ENCODE peak calls at places on chromosomes 11 and 22, in eight cellular contexts. One of them, this sample, is unnamed.
A peak's percentile ranks its signal among the peaks of the same experiment; 100 is the strongest.

GRCh38 chr11:57330029-57330428 is 5.3 kb upstream of the TNKS1BP1 start:
- DNase-seq in ovary: no peak
- DNase-seq in AG04449: no peak
- DNase-seq in DND-41: no peak
- DNase-seq in fibroblast of lung: no peak
- DNase-seq in IMR-90: no peak
- DNase-seq in dorsolateral prefrontal cortex: no peak
- DNase-seq in astrocyte: no peak
- DNase-seq in this sample: peak; percentile 7

GRCh38 chr11:119789766-119790407 is 60.9 kb upstream of the NECTIN1 start:
- DNase-seq in ovary: no peak
- DNase-seq in AG04449: no peak
- DNase-seq in DND-41: no peak
- DNase-seq in fibroblast of lung: no peak
- DNase-seq in IMR-90: no peak
- DNase-seq in dorsolateral prefrontal cortex: peak; percentile 33
- DNase-seq in astrocyte: no peak
- DNase-seq in this sample: no peak

GRCh38 chr11:83477772-83478171 is 191.6 kb upstream of the CCDC90B start:
- DNase-seq in ovary: no peak
- DNase-seq in AG04449: no peak
- DNase-seq in DND-41: no peak
- DNase-seq in fibroblast of lung: no peak
- DNase-seq in IMR-90: no peak
- DNase-seq in dorsolateral prefrontal cortex: no peak
- DNase-seq in astrocyte: no peak
- DNase-seq in this sample: no peak

GRCh38 chr11:134332189-134332631 is 422 bp downstream of the GLB1L2 start:
- DNase-seq in ovary: no peak
- DNase-seq in AG04449: no peak
- DNase-seq in DND-41: no peak
- DNase-seq in fibroblast of lung: no peak
- DNase-seq in IMR-90: no peak
- DNase-seq in dorsolateral prefrontal cortex: no peak
- DNase-seq in astrocyte: no peak
- DNase-seq in this sample: no peak

GRCh38 chr11:59197990-59198389 is 14.7 kb downstream of the MPEG1 start:
- DNase-seq in ovary: peak; percentile 60
- DNase-seq in AG04449: peak; percentile 53
- DNase-seq in DND-41: no peak
- DNase-seq in fibroblast of lung: peak; percentile 22
- DNase-seq in IMR-90: peak; percentile 68
- DNase-seq in dorsolateral prefrontal cortex: peak; percentile 80
- DNase-seq in astrocyte: no peak
- DNase-seq in this sample: peak; percentile 93

GRCh38 chr11:15635501-15635900 is 520.8 kb downstream of the INSC start:
- DNase-seq in ovary: no peak
- DNase-seq in AG04449: no peak
- DNase-seq in DND-41: no peak
- DNase-seq in fibroblast of lung: no peak
- DNase-seq in IMR-90: no peak
- DNase-seq in dorsolateral prefrontal cortex: no peak
- DNase-seq in astrocyte: no peak
- DNase-seq in this sample: no peak

GRCh38 chr11:123159146-123159857 is 35.7 kb downstream of the CLMP start:
- DNase-seq in ovary: no peak
- DNase-seq in AG04449: no peak
- DNase-seq in DND-41: no peak
- DNase-seq in fibroblast of lung: peak; percentile 34
- DNase-seq in IMR-90: peak; percentile 47
- DNase-seq in dorsolateral prefrontal cortex: no peak
- DNase-seq in astrocyte: no peak
- DNase-seq in this sample: no peak

GRCh38 chr11:118996926-118997626 is 862 bp upstream of the CENATAC start:
- DNase-seq in ovary: peak; percentile 34
- DNase-seq in AG04449: no peak
- DNase-seq in DND-41: peak; percentile 53
- DNase-seq in fibroblast of lung: peak; percentile 17
- DNase-seq in IMR-90: peak; percentile 44
- DNase-seq in dorsolateral prefrontal cortex: no peak
- DNase-seq in astrocyte: no peak
- DNase-seq in this sample: no peak

GRCh38 chr11:124310746-124311145 is 3.0 kb downstream of the OR8D1 start:
- DNase-seq in ovary: no peak
- DNase-seq in AG04449: no peak
- DNase-seq in DND-41: no peak
- DNase-seq in fibroblast of lung: peak; percentile 63
- DNase-seq in IMR-90: peak; percentile 4
- DNase-seq in dorsolateral prefrontal cortex: no peak
- DNase-seq in astrocyte: peak; percentile 51
- DNase-seq in this sample: no peak

GRCh38 chr22:19533857-19534256 is 9.6 kb upstream of the CLDN5 start:
- DNase-seq in ovary: no peak
- DNase-seq in AG04449: no peak
- DNase-seq in DND-41: no peak
- DNase-seq in fibroblast of lung: no peak
- DNase-seq in IMR-90: no peak
- DNase-seq in dorsolateral prefrontal cortex: no peak
- DNase-seq in astrocyte: no peak
- DNase-seq in this sample: no peak

GRCh38 chr11:21556936-21557335 is 635.9 kb upstream of the ANO5 start:
- DNase-seq in ovary: no peak
- DNase-seq in AG04449: no peak
- DNase-seq in DND-41: no peak
- DNase-seq in fibroblast of lung: peak; percentile 0
- DNase-seq in IMR-90: no peak
- DNase-seq in dorsolateral prefrontal cortex: no peak
- DNase-seq in astrocyte: peak; percentile 0
- DNase-seq in this sample: no peak

GRCh38 chr11:43567396-43567975 is 113.1 kb upstream of the HSD17B12 start:
- DNase-seq in ovary: no peak
- DNase-seq in AG04449: no peak
- DNase-seq in DND-41: peak; percentile 24
- DNase-seq in fibroblast of lung: peak; percentile 29
- DNase-seq in IMR-90: peak; percentile 56
- DNase-seq in dorsolateral prefrontal cortex: no peak
- DNase-seq in astrocyte: peak; percentile 21
- DNase-seq in this sample: no peak

GRCh38 chr11:76288166-76288978 is 82.1 kb upstream of the WNT11 start:
- DNase-seq in ovary: no peak
- DNase-seq in AG04449: no peak
- DNase-seq in DND-41: peak; percentile 80
- DNase-seq in fibroblast of lung: no peak
- DNase-seq in IMR-90: no peak
- DNase-seq in dorsolateral prefrontal cortex: no peak
- DNase-seq in astrocyte: no peak
- DNase-seq in this sample: no peak

GRCh38 chr11:121281609-121282164 is 10.9 kb upstream of the SC5D start:
- DNase-seq in ovary: no peak
- DNase-seq in AG04449: no peak
- DNase-seq in DND-41: no peak
- DNase-seq in fibroblast of lung: no peak
- DNase-seq in IMR-90: no peak
- DNase-seq in dorsolateral prefrontal cortex: no peak
- DNase-seq in astrocyte: no peak
- DNase-seq in this sample: no peak
- H3K4me3 ChIP-seq in ovary: no peak overlapping the region
- H3K4me3 ChIP-seq in AG04449: no peak overlapping the region
- H3K4me3 ChIP-seq in DND-41: no peak overlapping the region
- H3K4me3 ChIP-seq in fibroblast of lung: no peak overlapping the region
- H3K4me3 ChIP-seq in IMR-90: no peak overlapping the region
- H3K4me3 ChIP-seq in dorsolateral prefrontal cortex: no peak overlapping the region
- H3K4me3 ChIP-seq in astrocyte: no peak overlapping the region
- H3K4me3 ChIP-seq in this sample: no peak overlapping the region

GRCh38 chr11:62621567-62622470 is at the start of gene B3GAT3:
- DNase-seq in ovary: peak; percentile 99
- DNase-seq in AG04449: peak; percentile 82
- DNase-seq in DND-41: peak; percentile 91
- DNase-seq in fibroblast of lung: peak; percentile 99
- DNase-seq in IMR-90: peak; percentile 98
- DNase-seq in dorsolateral prefrontal cortex: peak; percentile 98
- DNase-seq in astrocyte: peak; percentile 97
- DNase-seq in this sample: peak; percentile 99

GRCh38 chr11:62627718-62628117 is 5.9 kb upstream of the B3GAT3 start:
- DNase-seq in ovary: no peak
- DNase-seq in AG04449: no peak
- DNase-seq in DND-41: no peak
- DNase-seq in fibroblast of lung: no peak
- DNase-seq in IMR-90: no peak
- DNase-seq in dorsolateral prefrontal cortex: no peak
- DNase-seq in astrocyte: no peak
- DNase-seq in this sample: no peak

GRCh38 chr11:62621027-62621566 is 689 bp downstream of the B3GAT3 start:
- DNase-seq in ovary: no peak
- DNase-seq in AG04449: no peak
- DNase-seq in DND-41: no peak
- DNase-seq in fibroblast of lung: no peak
- DNase-seq in IMR-90: no peak
- DNase-seq in dorsolateral prefrontal cortex: no peak
- DNase-seq in astrocyte: no peak
- DNase-seq in this sample: no peak

GRCh38 chr11:62622476-62622875 is 690 bp upstream of the B3GAT3 start:
- DNase-seq in ovary: no peak
- DNase-seq in AG04449: no peak
- DNase-seq in DND-41: no peak
- DNase-seq in fibroblast of lung: no peak
- DNase-seq in IMR-90: no peak
- DNase-seq in dorsolateral prefrontal cortex: no peak
- DNase-seq in astrocyte: no peak
- DNase-seq in this sample: no peak
- H3K4me3 ChIP-seq in ovary: peak overlapping the region; percentile 76
- H3K4me3 ChIP-seq in AG04449: peak overlapping the region; percentile 39
- H3K4me3 ChIP-seq in DND-41: no peak overlapping the region
- H3K4me3 ChIP-seq in fibroblast of lung: peak overlapping the region; percentile 37
- H3K4me3 ChIP-seq in IMR-90: no peak overlapping the region
- H3K4me3 ChIP-seq in dorsolateral prefrontal cortex: peak overlapping the region; percentile 68
- H3K4me3 ChIP-seq in astrocyte: no peak overlapping the region
- H3K4me3 ChIP-seq in this sample: no peak overlapping the region

DNA sequence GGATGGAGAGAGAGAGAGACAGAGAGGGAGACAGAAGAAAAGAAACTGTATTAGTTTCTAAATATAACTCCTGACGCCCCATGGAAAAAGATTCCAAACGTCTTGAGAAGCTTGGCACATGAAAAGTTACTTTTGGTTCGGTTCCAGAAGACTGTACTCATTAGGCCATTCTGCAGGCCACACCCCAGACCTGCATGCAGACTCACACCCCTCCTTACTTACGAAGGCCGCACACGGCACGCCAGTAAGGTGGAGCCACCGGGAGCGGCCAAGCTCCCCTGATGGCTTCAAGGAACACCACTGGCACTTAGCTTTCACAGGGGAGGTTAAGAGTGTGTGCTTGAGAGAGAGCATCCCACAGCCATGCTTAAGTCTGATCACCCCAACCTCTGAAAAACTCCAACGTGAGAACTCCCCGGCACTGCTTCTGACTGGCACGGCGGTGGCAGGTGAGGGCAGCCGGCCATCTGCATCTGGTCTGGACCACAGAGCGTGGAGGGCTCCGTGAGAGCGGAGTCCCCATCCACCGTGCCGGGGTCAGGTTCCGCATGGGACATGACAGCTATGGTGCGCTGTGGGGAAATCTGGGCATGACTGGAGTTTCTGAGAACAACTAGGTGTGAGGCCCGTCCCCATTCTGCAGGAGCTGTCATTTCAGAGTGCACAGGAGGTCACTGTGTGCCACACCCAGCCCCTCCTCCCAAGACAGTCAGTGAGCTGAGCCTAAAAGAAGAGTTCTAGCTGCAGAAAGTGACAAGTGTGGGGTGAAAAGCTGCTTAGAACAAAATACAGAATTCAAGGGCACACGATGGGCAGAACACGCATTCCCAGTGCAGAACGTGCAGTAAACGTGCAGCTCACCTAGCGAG is 62.4 kb downstream of the MYH9 start:
- DNase-seq in ovary: no peak
- DNase-seq in AG04449: peak; percentile 72
- DNase-seq in DND-41: no peak
- DNase-seq in fibroblast of lung: peak; percentile 99
- DNase-seq in IMR-90: peak; percentile 86
- DNase-seq in dorsolateral prefrontal cortex: no peak
- DNase-seq in astrocyte: peak; percentile 98
- DNase-seq in this sample: peak; percentile 89
- H3K4me3 ChIP-seq in ovary: no peak overlapping the region
- H3K4me3 ChIP-seq in AG04449: no peak overlapping the region
- H3K4me3 ChIP-seq in DND-41: no peak overlapping the region
- H3K4me3 ChIP-seq in fibroblast of lung: no peak overlapping the region
- H3K4me3 ChIP-seq in IMR-90: no peak overlapping the region
- H3K4me3 ChIP-seq in dorsolateral prefrontal cortex: no peak overlapping the region
- H3K4me3 ChIP-seq in astrocyte: no peak overlapping the region
- H3K4me3 ChIP-seq in this sample: no peak overlapping the region

GRCh38 chr22:41511521-41511968 is 32.7 kb downstream of the POLR3H start:
- DNase-seq in ovary: no peak
- DNase-seq in AG04449: no peak
- DNase-seq in DND-41: no peak
- DNase-seq in fibroblast of lung: no peak
- DNase-seq in IMR-90: no peak
- DNase-seq in dorsolateral prefrontal cortex: no peak
- DNase-seq in astrocyte: no peak
- DNase-seq in this sample: no peak

GRCh38 chr22:41516462-41516861 is 27.8 kb downstream of the POLR3H start:
- DNase-seq in ovary: no peak
- DNase-seq in AG04449: no peak
- DNase-seq in DND-41: no peak
- DNase-seq in fibroblast of lung: no peak
- DNase-seq in IMR-90: no peak
- DNase-seq in dorsolateral prefrontal cortex: no peak
- DNase-seq in astrocyte: no peak
- DNase-seq in this sample: no peak

GRCh38 chr22:41513391-41513790 is 30.9 kb downstream of the POLR3H start:
- DNase-seq in ovary: no peak
- DNase-seq in AG04449: no peak
- DNase-seq in DND-41: no peak
- DNase-seq in fibroblast of lung: no peak
- DNase-seq in IMR-90: no peak
- DNase-seq in dorsolateral prefrontal cortex: peak; percentile 81
- DNase-seq in astrocyte: no peak
- DNase-seq in this sample: peak; percentile 21

GRCh38 chr22:41508770-41509170 is 35.5 kb downstream of the POLR3H start:
- DNase-seq in ovary: no peak
- DNase-seq in AG04449: no peak
- DNase-seq in DND-41: no peak
- DNase-seq in fibroblast of lung: no peak
- DNase-seq in IMR-90: no peak
- DNase-seq in dorsolateral prefrontal cortex: peak; percentile 81
- DNase-seq in astrocyte: no peak
- DNase-seq in this sample: peak; percentile 76

GRCh38 chr22:41512421-41513194 is 31.7 kb downstream of the POLR3H start:
- DNase-seq in ovary: peak; percentile 71
- DNase-seq in AG04449: no peak
- DNase-seq in DND-41: no peak
- DNase-seq in fibroblast of lung: peak; percentile 74
- DNase-seq in IMR-90: peak; percentile 70
- DNase-seq in dorsolateral prefrontal cortex: no peak
- DNase-seq in astrocyte: peak; percentile 57
- DNase-seq in this sample: no peak
- H3K4me3 ChIP-seq in ovary: no peak overlapping the region
- H3K4me3 ChIP-seq in AG04449: no peak overlapping the region
- H3K4me3 ChIP-seq in DND-41: no peak overlapping the region
- H3K4me3 ChIP-seq in fibroblast of lung: no peak overlapping the region
- H3K4me3 ChIP-seq in IMR-90: no peak overlapping the region
- H3K4me3 ChIP-seq in dorsolateral prefrontal cortex: no peak overlapping the region
- H3K4me3 ChIP-seq in astrocyte: no peak overlapping the region
- H3K4me3 ChIP-seq in this sample: no peak overlapping the region

This sample was measured in right cardiac atrium.